ENCODE peak calls at places on chromosomes 7 and 10, in six cellular contexts. R is stimulated activated CD4-positive, alpha-beta T cell treated with anti-CD3 and anti-CD28 coated beads, Interleukin-4, amount 100 ng/mL, for 48 hours; U is progenitor cell of endocrine pancreas; M is posterior cingulate gyrus; L is endothelial cell of umbilical vein; D is PC-3. K is an unnamed sample.

GRCh38 chr7:138001529-138002095 is at the start of gene CREB3L2:
- DNase-seq in D (peak), U (peak), M (peak), R (peak), L (no peak), K (no peak)

GRCh38 chr10:98246911-98247820 is 20.8 kb downstream of the LOXL4 start:
- DNase-seq in D (no peak), R (no peak), L (no peak), M (no peak), U (no peak), K (no peak)

GRCh38 chr10:21533577-21534475 is at the start of gene MLLT10:
- DNase-seq in M (peak), R (peak), L (peak), U (peak), D (peak), K (peak)

GRCh38 chr7:41777894-41778596 is 75.2 kb upstream of the INHBA start:
- DNase-seq in R (no peak), D (no peak), U (no peak), M (no peak), L (no peak), K (no peak)

GRCh38 chr10:12675171-12675570 is 325.8 kb downstream of the CAMK1D start:
- DNase-seq in L (no peak), U (no peak), D (no peak), R (no peak), M (no peak), K (no peak)

GRCh38 chr10:18437486-18437885 is 213.9 kb downstream of the NSUN6 start:
- DNase-seq in U (no peak), D (peak), R (no peak), L (no peak), M (no peak), K (no peak)

GRCh38 chr7:75732764-75733630 is 5.7 kb downstream of the HIP1 start:
- DNase-seq in R (no peak), D (peak), M (no peak), U (no peak), L (no peak), K (peak)

GRCh38 chr7:21568762-21569161 is 25.9 kb downstream of the DNAH11 start:
- DNase-seq in L (peak), D (peak), U (no peak), R (no peak), M (no peak), K (no peak)

GRCh38 chr10:67520924-67521520 is 175.0 kb downstream of the CTNNA3 start:
- DNase-seq in R (peak), D (peak), M (peak), L (peak), U (no peak), K (peak)

GRCh38 chr7:51430480-51431086 is 114.0 kb upstream of the COBL start:
- DNase-seq in R (peak), D (peak), L (peak), M (peak), U (peak), K (peak)

GRCh38 chr10:12391191-12391590 is 41.8 kb downstream of the CAMK1D start:
- DNase-seq in U (no peak), D (no peak), R (no peak), L (peak), M (no peak), K (no peak)

GRCh38 chr7:126809188-126809587 is 443.6 kb downstream of the GRM8 start:
- DNase-seq in U (no peak), M (no peak), L (no peak), D (no peak), R (no peak), K (no peak)

GRCh38 chr7:140200102-140200989 is 23.6 kb upstream of the KDM7A start:
- DNase-seq in R (no peak), D (peak), M (no peak), U (no peak), L (peak), K (no peak)

GRCh38 chr7:137670521-137671064 is 176.2 kb downstream of the DGKI start:
- DNase-seq in L (no peak), U (no peak), R (no peak), D (peak), M (no peak), K (no peak)

K was measured in adrenal gland.